ENCODE peak calls at places on chromosomes 11 and 22, in six cellular contexts. U, W, R, B, X and O are unnamed samples.

GRCh38 chr11:15933896-15934625 is 422.3 kb downstream of the SOX6 start:
- DNase-seq in B (no peak), W (no peak), U (no peak), R (no peak), X (no peak), O (no peak)

GRCh38 chr11:71452354-71453020 is 516 bp upstream of the NADSYN1 start:
- DNase-seq in U (no peak), B (no peak), R (no peak), X (peak; percentile 83), W (peak; percentile 75), O (no peak)

GRCh38 chr22:29302681-29303465 is 3.6 kb upstream of the GAS2L1 start:
- DNase-seq in W (peak; percentile 77), R (no peak), U (no peak), X (no peak), B (no peak), O (no peak)

GRCh38 chr22:21766933-21767462 is 31.4 kb upstream of the YPEL1 start:
- DNase-seq in U (no peak), X (no peak), R (no peak), W (peak; percentile 22), B (no peak), O (no peak)

GRCh38 chr11:116217006-116217405 is 555.8 kb downstream of the BUD13 start:
- DNase-seq in B (no peak), U (no peak), R (no peak), W (peak; percentile 48), X (no peak), O (no peak)

GRCh38 chr11:68525930-68526329 is 65.4 kb downstream of the PPP6R3 start:
- DNase-seq in W (no peak), X (no peak), U (peak; percentile 57), R (no peak), B (no peak), O (no peak)

GRCh38 chr11:111697910-111698309 is 68.3 kb downstream of the PPP2R1B start:
- DNase-seq in X (no peak), B (no peak), U (no peak), W (no peak), R (no peak), O (no peak)

GRCh38 chr22:27966168-27967064 is 47.4 kb upstream of the PITPNB start:
- DNase-seq in B (no peak), X (no peak), R (no peak), W (no peak), U (no peak), O (no peak)

GRCh38 chr11:74232316-74232950 is 61.3 kb downstream of the PPME1 start:
- DNase-seq in B (no peak), X (no peak), W (no peak), U (no peak), R (no peak), O (no peak)

GRCh38 chr11:57426754-57427691 is at the start of gene SLC43A3:
- DNase-seq in W (peak; percentile 80), B (peak; percentile 69), R (no peak), X (peak; percentile 91), U (peak; percentile 31), O (no peak)

GRCh38 chr11:88886796-88887195 is 179.0 kb downstream of the GRM5 start:
- DNase-seq in W (no peak), X (no peak), U (peak; percentile 8), R (no peak), B (no peak), O (no peak)

GRCh38 chr11:109933126-109933525 is 160.1 kb upstream of the ZC3H12C start:
- DNase-seq in U (no peak), W (no peak), B (no peak), X (no peak), R (no peak), O (no peak)

GRCh38 chr22:39518996-39519680 is 1.2 kb upstream of the ATF4 start:
- DNase-seq in U (peak; percentile 28), X (peak; percentile 79), B (no peak), W (no peak), R (no peak), O (no peak)

GRCh38 chr22:28798810-28799124 is 1.6 kb downstream of the XBP1 start:
- DNase-seq in X (no peak), U (no peak), R (no peak), W (no peak), B (no peak), O (no peak)

GRCh38 chr11:62324738-62325556 is 12.3 kb upstream of the ASRGL1 start:
- DNase-seq in X (no peak), R (no peak), U (no peak), B (no peak), W (peak; percentile 59), O (no peak)

GRCh38 chr11:66443602-66444001 is 5.0 kb upstream of the MRPL11 start:
- DNase-seq in X (no peak), U (peak; percentile 70), W (peak; percentile 14), B (peak; percentile 39), R (no peak), O (no peak)

GRCh38 chr11:10400856-10401255 is 54.2 kb upstream of the AMPD3 start:
- DNase-seq in B (no peak), R (no peak), X (no peak), W (no peak), U (no peak), O (no peak)

GRCh38 chr11:86955674-86956522 is 703 bp upstream of the FZD4 start:
- DNase-seq in R (no peak), W (peak; percentile 87), B (no peak), X (peak; percentile 95), U (peak; percentile 69), O (no peak)
- TF ChIP-seq CTCF in R (peak; percentile 11), W (peak; percentile 42), B (no peak), X (peak; percentile 32), U (no peak), O (peak; percentile 63)

DNA sequence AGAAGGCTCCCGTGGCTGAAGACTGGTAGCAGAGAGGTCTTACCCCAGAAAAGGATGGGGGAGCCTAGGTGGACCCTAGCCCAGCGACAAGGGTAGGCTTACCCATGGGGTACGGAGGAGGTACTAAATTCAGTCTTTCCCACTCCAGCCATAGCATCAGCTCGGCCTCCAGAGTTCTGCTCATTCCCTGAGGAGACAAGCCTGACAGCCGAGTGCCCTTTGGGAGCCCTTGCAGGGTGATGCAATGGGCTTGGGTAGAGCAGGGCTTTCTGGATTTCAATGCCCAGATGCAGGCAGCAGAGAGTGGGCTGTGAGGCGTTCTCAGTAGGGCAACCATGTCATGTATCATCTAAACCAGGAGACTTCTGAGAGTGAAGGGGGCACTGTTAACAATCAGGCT is 124.7 kb downstream of the MICAL2 start:
- DNase-seq in W (no peak), B (no peak), R (no peak), U (no peak), X (no peak), O (no peak)
- TF ChIP-seq CTCF in W (no peak), B (no peak), R (no peak), U (no peak), X (no peak), O (no peak)

GRCh38 chr11:43505171-43505570 is 146.5 kb downstream of the TTC17 start:
- DNase-seq in R (no peak), W (no peak), U (no peak), X (no peak), B (no peak), O (no peak)
- TF ChIP-seq CTCF in R (no peak), W (no peak), U (no peak), X (no peak), B (no peak), O (no peak)

GRCh38 chr22:43883012-43883661 is 8.7 kb downstream of the PNPLA5 start:
- DNase-seq in B (peak; percentile 3), W (peak; percentile 49), R (no peak), U (peak; percentile 55), X (peak; percentile 53), O (peak; percentile 60)
- TF ChIP-seq CTCF in B (peak; percentile 43), W (peak; percentile 19), R (peak; percentile 45), U (peak; percentile 66), X (peak; percentile 41), O (peak; percentile 80)